ENCODE peak calls at places on chromosomes 7 and 10, in four cellular contexts. P is GM10248, W is T-helper 1 cell, G is frontal cortex. T is an unnamed sample.

GRCh38 chr7:140326116-140326928 is 72.0 kb downstream of the SLC37A3 start:
- DNase-seq in P (peak), W (peak), G (peak), T (no peak)

GRCh38 chr7:100071018-100071723 is 10.4 kb downstream of the ZNF3 start:
- DNase-seq in P (no peak), W (no peak), G (no peak), T (no peak)

GRCh38 chr10:29649561-29650551 is 15.1 kb upstream of the SVIL start:
- DNase-seq in P (no peak), W (no peak), G (no peak), T (no peak)

GRCh38 chr7:474605-475424 is 44.8 kb downstream of the PDGFA start:
- DNase-seq in P (no peak), W (no peak), G (no peak), T (no peak)

GRCh38 chr7:128874140-128875031 is 11.7 kb downstream of the ATP6V1F start:
- DNase-seq in P (no peak), W (no peak), G (no peak), T (no peak)

GRCh38 chr10:14603539-14604102 is 171.1 kb downstream of the FAM107B start:
- DNase-seq in P (no peak), W (no peak), G (peak), T (no peak)

GRCh38 chr10:52316500-52316899 is 2.4 kb downstream of the DKK1 start:
- DNase-seq in P (no peak), W (no peak), G (no peak), T (no peak)

GRCh38 chr7:134792968-134793367 is 13.5 kb downstream of the CALD1 start:
- DNase-seq in P (no peak), W (no peak), G (no peak), T (no peak)

GRCh38 chr7:105046414-105046813 is 32.4 kb downstream of the KMT2E start:
- DNase-seq in P (no peak), W (no peak), G (no peak), T (no peak)

GRCh38 chr10:114754445-114755320 is 66.9 kb upstream of the FHIP2A start:
- DNase-seq in P (no peak), W (no peak), G (no peak), T (no peak)

T was measured in D721Med.